ENCODE peak calls at places on chromosomes 2 and 18, in eight cellular contexts. Y is EL; W is hypothalamus; Z is A673; O is stimulated activated CD4-positive, alpha-beta T cell treated with anti-CD3 and anti-CD28 coated beads, Interleukin-12 subunit alpha, Interleukin-12 subunit beta, amount 100 ng/mL, for 48 hours; H is amniotic epithelial cell; P is A172; M is lower leg skin. E is an unnamed sample.
A peak's percentile ranks its signal among the peaks of the same experiment; 100 is the strongest.

GRCh38 chr18:55076643-55077218 is 117.5 kb upstream of the CCDC68 start:
- DNase-seq in H (no peak), Z (no peak), M (no peak), Y (no peak), P (no peak), W (no peak), O (no peak), E (no peak)

GRCh38 chr2:44244135-44244871 is 31.0 kb upstream of the SLC3A1 start:
- DNase-seq in Z (peak; percentile 85), P (peak; percentile 80), H (peak; percentile 67), Y (peak; percentile 75), O (peak; percentile 41), M (peak; percentile 45), W (no peak), E (peak; percentile 10)

GRCh38 chr2:236755278-236755840 is 185.7 kb downstream of the ACKR3 start:
- DNase-seq in O (no peak), P (no peak), W (no peak), M (no peak), Z (no peak), Y (no peak), H (peak; percentile 71), E (no peak)

GRCh38 chr2:150045601-150046000 is 441.9 kb downstream of the RND3 start:
- DNase-seq in Y (no peak), P (no peak), O (no peak), H (no peak), W (no peak), M (no peak), Z (no peak), E (no peak)

GRCh38 chr18:79366177-79367094 is 29.3 kb upstream of the NFATC1 start:
- DNase-seq in O (no peak), Z (no peak), H (peak; percentile 21), W (no peak), M (no peak), P (no peak), Y (peak; percentile 26), E (no peak)

GRCh38 chr2:74316616-74317295 is 26.5 kb downstream of the SLC4A5 start:
- DNase-seq in Y (no peak), H (peak; percentile 17), O (no peak), P (no peak), Z (peak; percentile 24), W (no peak), M (no peak), E (peak; percentile 22)

GRCh38 chr2:241547781-241548450 is 10.6 kb upstream of the BOK start:
- DNase-seq in Z (no peak), O (no peak), H (no peak), W (no peak), P (no peak), M (no peak), Y (peak; percentile 34), E (no peak)

GRCh38 chr2:216159161-216159560 is 50.0 kb downstream of the XRCC5 start:
- DNase-seq in Z (no peak), O (no peak), Y (no peak), H (peak; percentile 41), P (no peak), W (no peak), M (no peak), E (no peak)

GRCh38 chr18:38545071-38545470 is 979.5 kb upstream of the CELF4 start:
- DNase-seq in W (no peak), M (no peak), Z (peak; percentile 19), Y (no peak), P (no peak), H (no peak), O (no peak), E (no peak)

GRCh38 chr2:230974096-230974913 is 21.6 kb upstream of the SPATA3 start:
- DNase-seq in O (peak; percentile 53), H (peak; percentile 86), Y (peak; percentile 91), P (peak; percentile 97), Z (no peak), M (no peak), W (no peak), E (peak; percentile 57)

GRCh38 chr2:74472086-74472944 is at the start of gene MRPL53:
- DNase-seq in P (peak; percentile 79), Z (peak; percentile 96), Y (peak; percentile 93), W (peak; percentile 92), H (peak; percentile 92), O (peak; percentile 92), M (peak; percentile 91), E (peak; percentile 97)

GRCh38 chr2:65366595-65367125 is 65.7 kb downstream of the SPRED2 start:
- DNase-seq in Y (peak; percentile 97), Z (peak; percentile 93), M (peak; percentile 36), H (peak; percentile 95), W (no peak), P (peak; percentile 96), O (peak; percentile 33), E (no peak)

GRCh38 chr2:31217465-31218200 is at the start of gene CAPN14:
- DNase-seq in W (no peak), P (no peak), O (no peak), Y (no peak), M (no peak), Z (peak; percentile 68), H (no peak), E (no peak)

GRCh38 chr2:32990556-32990955 is 43.8 kb downstream of the LTBP1 start:
- DNase-seq in W (no peak), O (no peak), P (no peak), H (no peak), Y (no peak), M (no peak), Z (no peak), E (no peak)

GRCh38 chr2:74014813-74015212 is 30.1 kb downstream of the TET3 start:
- DNase-seq in H (no peak), O (no peak), M (no peak), Z (no peak), Y (no peak), W (no peak), P (no peak), E (no peak)

GRCh38 chr18:41751161-41751560 is 203.9 kb upstream of the PIK3C3 start:
- DNase-seq in M (no peak), W (no peak), P (no peak), H (no peak), Z (no peak), O (no peak), Y (peak; percentile 31), E (no peak)

GRCh38 chr2:107663632-107664031 is 163.1 kb upstream of the RGPD4 start:
- DNase-seq in Y (no peak), Z (no peak), O (no peak), M (no peak), H (no peak), P (no peak), W (no peak), E (no peak)

GRCh38 chr2:60476206-60476946 is 77.1 kb downstream of the BCL11A start:
- DNase-seq in W (no peak), Y (no peak), Z (no peak), M (no peak), H (no peak), P (no peak), O (no peak), E (no peak)

GRCh38 chr2:16933355-16933754 is 267.7 kb upstream of the CYRIA start:
- DNase-seq in Y (no peak), P (no peak), H (no peak), O (no peak), W (no peak), Z (peak; percentile 28), M (no peak), E (no peak)

GRCh38 chr2:218284106-218284811 is 8.0 kb downstream of the TMBIM1 start:
- DNase-seq in H (peak; percentile 82), O (peak; percentile 48), M (no peak), Z (no peak), W (no peak), Y (peak; percentile 77), P (peak; percentile 74), E (peak; percentile 86)

GRCh38 chr2:159249955-159250723 is 36.4 kb downstream of the WDSUB1 start:
- DNase-seq in W (peak; percentile 24), H (peak; percentile 62), P (peak; percentile 96), O (no peak), Z (peak; percentile 61), M (peak; percentile 90), Y (peak; percentile 86), E (no peak)

GRCh38 chr2:122412360-122412759 is 656.9 kb downstream of the TSN start:
- DNase-seq in P (no peak), W (no peak), H (no peak), M (no peak), Y (no peak), Z (no peak), O (no peak), E (no peak)

GRCh38 chr2:218392891-218393462 is 6.7 kb upstream of the CTDSP1 start:
- DNase-seq in Y (no peak), W (no peak), O (no peak), H (no peak), Z (no peak), P (no peak), M (no peak), E (no peak)

GRCh38 chr2:111663471-111663951 is 220.5 kb downstream of the ANAPC1 start:
- DNase-seq in H (peak; percentile 24), O (no peak), Y (no peak), W (no peak), P (no peak), M (peak; percentile 9), Z (peak; percentile 9), E (peak; percentile 47)

GRCh38 chr2:64273524-64274398 is 129.5 kb upstream of the PELI1 start:
- DNase-seq in M (peak; percentile 67), Y (peak; percentile 97), O (no peak), W (no peak), Z (peak; percentile 97), P (peak; percentile 97), H (peak; percentile 90), E (no peak)

GRCh38 chr18:24791736-24792135 is 331.3 kb downstream of the HRH4 start:
- DNase-seq in Y (no peak), Z (no peak), P (no peak), M (no peak), H (no peak), O (no peak), W (no peak), E (no peak)

GRCh38 chr2:32805104-32806095 is 141.4 kb upstream of the LTBP1 start:
- DNase-seq in P (peak; percentile 62), H (peak; percentile 60), Z (no peak), W (no peak), O (no peak), M (no peak), Y (peak; percentile 16), E (no peak)

GRCh38 chr18:11521853-11522252 is 87.5 kb upstream of the SLC35G4 start:
- DNase-seq in M (no peak), W (no peak), Z (no peak), O (no peak), P (no peak), H (no peak), Y (no peak), E (no peak)

GRCh38 chr18:13915973-13916372 is 637 bp upstream of the MC2R start:
- DNase-seq in Y (no peak), P (no peak), W (no peak), H (no peak), M (no peak), Z (no peak), O (no peak), E (no peak)

GRCh38 chr2:150480241-150480640 is 7.2 kb downstream of the RND3 start:
- DNase-seq in M (no peak), Y (peak; percentile 66), Z (no peak), P (no peak), O (no peak), H (peak; percentile 11), W (no peak), E (no peak)

GRCh38 chr18:22286576-22286975 is 117.2 kb downstream of the GATA6 start:
- DNase-seq in O (no peak), H (no peak), M (peak; percentile 27), W (no peak), Y (peak; percentile 10), P (no peak), Z (no peak), E (no peak)

GRCh38 chr2:134401081-134401497 is 147.2 kb downstream of the MGAT5 start:
- DNase-seq in M (no peak), P (no peak), O (no peak), W (no peak), Z (no peak), Y (peak; percentile 31), H (no peak), E (no peak)

GRCh38 chr2:42328148-42328833 is 32.7 kb downstream of the COX7A2L start:
- DNase-seq in W (no peak), Y (peak; percentile 33), Z (peak; percentile 56), P (peak; percentile 29), O (no peak), H (peak; percentile 44), M (no peak), E (no peak)

GRCh38 chr2:55231546-55232083 is 478 bp downstream of the CLHC1 start:
- DNase-seq in W (no peak), Y (peak; percentile 38), M (no peak), H (peak; percentile 18), Z (no peak), O (no peak), P (no peak), E (no peak)

E was measured in stimulated activated effector memory CD8-positive, alpha-beta T cell treated with anti-CD3 and anti-CD28 coated beads, Interleukin-12 subunit alpha, Interleukin-12 subunit beta, amount 100 ng/mL, for 72 hours.